ENCODE peak calls at places on chromosomes 6 and 20, in four cellular contexts. One of them, this sample, is unnamed.

GRCh38 chr20:63394069-63394468 is 32.9 kb upstream of the CHRNA4 start:
- DNase-seq in heart left ventricle: peak
- DNase-seq in thoracic aorta: no peak
- DNase-seq in AG04450: no peak
- DNase-seq in this sample: no peak

GRCh38 chr6:170182093-170182780 is 108.6 kb downstream of the DLL1 start:
- DNase-seq in AG04450: no peak
- DNase-seq in thoracic aorta: no peak
- DNase-seq in heart left ventricle: no peak
- DNase-seq in this sample: no peak

GRCh38 chr6:139146317-139146726 is 11.4 kb downstream of the HECA start:
- DNase-seq in heart left ventricle: no peak
- DNase-seq in thoracic aorta: no peak
- DNase-seq in AG04450: no peak
- DNase-seq in this sample: no peak

GRCh38 chr6:159935065-159935464 is 33.8 kb upstream of the IGF2R start:
- DNase-seq in heart left ventricle: no peak
- DNase-seq in thoracic aorta: no peak
- DNase-seq in AG04450: no peak
- DNase-seq in this sample: no peak

GRCh38 chr6:108435391-108435790 is 125.3 kb upstream of the FOXO3 start:
- DNase-seq in AG04450: no peak
- DNase-seq in thoracic aorta: no peak
- DNase-seq in heart left ventricle: no peak
- DNase-seq in this sample: no peak

GRCh38 chr6:150008588-150008987 is 16.7 kb downstream of the RAET1L start:
- DNase-seq in heart left ventricle: no peak
- DNase-seq in AG04450: no peak
- DNase-seq in thoracic aorta: no peak
- DNase-seq in this sample: no peak

GRCh38 chr6:9412951-9413559 is 977.7 kb upstream of the SLC35B3 start:
- DNase-seq in heart left ventricle: no peak
- DNase-seq in AG04450: no peak
- DNase-seq in thoracic aorta: no peak
- DNase-seq in this sample: no peak

GRCh38 chr6:40328376-40328987 is 258.7 kb downstream of the LRFN2 start:
- DNase-seq in thoracic aorta: no peak
- DNase-seq in heart left ventricle: no peak
- DNase-seq in AG04450: no peak
- DNase-seq in this sample: no peak

GRCh38 chr6:25931411-25931709 is 869 bp upstream of the SLC17A2 start:
- DNase-seq in thoracic aorta: no peak
- DNase-seq in heart left ventricle: no peak
- DNase-seq in AG04450: no peak
- DNase-seq in this sample: no peak

GRCh38 chr6:41269716-41270115 is 16.8 kb downstream of the TREM1 start:
- DNase-seq in heart left ventricle: no peak
- DNase-seq in AG04450: no peak
- DNase-seq in thoracic aorta: no peak
- DNase-seq in this sample: no peak

GRCh38 chr20:44074252-44075151 is 112.5 kb downstream of the JPH2 start:
- DNase-seq in AG04450: no peak
- DNase-seq in heart left ventricle: peak
- DNase-seq in thoracic aorta: no peak
- DNase-seq in this sample: no peak

DNA sequence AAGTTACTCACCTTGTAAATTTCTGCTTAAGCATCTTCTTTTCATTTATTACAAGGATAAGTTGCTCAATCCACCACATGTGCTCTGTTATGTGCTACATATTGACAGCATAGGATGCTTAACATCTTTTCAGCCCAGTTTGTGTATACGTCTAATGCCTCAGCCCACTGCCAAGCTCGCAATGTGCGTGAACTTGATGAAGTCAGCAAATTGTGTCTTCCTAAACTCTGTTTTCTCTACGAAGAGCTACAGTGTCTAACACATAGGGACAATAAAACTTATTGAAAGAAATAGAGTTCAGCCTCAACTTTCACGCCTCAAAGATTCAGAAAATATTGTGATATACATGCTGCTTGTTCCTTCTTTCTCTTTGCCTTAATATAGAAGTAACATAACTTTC is 500.0 kb downstream of the TFAP2B start:
- DNase-seq in AG04450: no peak
- DNase-seq in heart left ventricle: no peak
- DNase-seq in thoracic aorta: no peak
- DNase-seq in this sample: no peak
- H3K27ac ChIP-seq in AG04450: no peak
- H3K27ac ChIP-seq in heart left ventricle: no peak
- H3K27ac ChIP-seq in thoracic aorta: no peak
- H3K27ac ChIP-seq in this sample: no peak

GRCh38 chr6:7932625-7933024 is 22.0 kb upstream of the TXNDC5 start:
- DNase-seq in heart left ventricle: no peak
- DNase-seq in AG04450: no peak
- DNase-seq in thoracic aorta: no peak
- DNase-seq in this sample: no peak
- H3K27ac ChIP-seq in heart left ventricle: no peak
- H3K27ac ChIP-seq in AG04450: no peak
- H3K27ac ChIP-seq in thoracic aorta: no peak
- H3K27ac ChIP-seq in this sample: no peak

DNA sequence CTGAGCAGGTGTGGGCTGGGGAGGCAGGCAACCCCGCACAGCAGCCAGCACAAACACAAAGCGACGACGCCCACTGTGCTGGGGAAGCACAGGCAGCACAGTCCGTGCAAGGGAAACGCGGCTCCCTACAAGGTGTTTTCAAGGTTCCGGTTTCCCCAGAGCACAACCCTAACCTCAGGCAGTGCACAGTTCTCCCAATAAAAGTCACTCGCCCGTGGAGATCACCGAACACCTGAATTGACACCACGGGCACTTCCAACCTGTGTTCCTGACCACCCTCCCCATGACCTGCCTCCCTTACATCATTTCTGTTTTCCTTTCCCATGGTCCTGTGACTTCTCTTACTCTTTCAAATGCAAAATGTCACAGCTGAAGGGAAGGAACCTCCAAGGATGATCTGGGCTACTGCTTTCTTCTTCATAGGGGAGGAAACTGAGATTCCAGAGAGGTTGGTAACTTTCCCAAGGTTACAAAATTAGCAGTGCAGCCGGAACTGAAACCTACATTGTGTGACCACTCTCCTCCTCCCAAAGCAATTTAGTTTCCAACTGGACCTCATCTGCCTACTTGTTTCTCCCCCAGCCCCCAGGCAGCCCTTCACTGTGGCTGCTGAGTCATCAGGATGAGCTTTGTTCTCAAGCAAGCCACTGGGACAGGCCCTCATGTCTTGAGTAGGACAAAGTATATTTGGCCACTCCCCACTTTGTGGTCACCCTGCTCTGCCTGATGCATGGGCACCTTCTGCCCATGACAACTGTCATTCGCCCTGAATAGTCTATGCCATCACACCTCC is 125.3 kb downstream of the ATXN1 start:
- DNase-seq in thoracic aorta: no peak
- DNase-seq in AG04450: no peak
- DNase-seq in heart left ventricle: no peak
- DNase-seq in this sample: no peak
- H3K27ac ChIP-seq in thoracic aorta: no peak
- H3K27ac ChIP-seq in AG04450: no peak
- H3K27ac ChIP-seq in heart left ventricle: no peak
- H3K27ac ChIP-seq in this sample: peak

GRCh38 chr20:46305331-46305972 is 2.8 kb downstream of the CDH22 start:
- DNase-seq in AG04450: no peak
- DNase-seq in thoracic aorta: no peak
- DNase-seq in heart left ventricle: no peak
- DNase-seq in this sample: no peak
- H3K27ac ChIP-seq in AG04450: no peak
- H3K27ac ChIP-seq in thoracic aorta: no peak
- H3K27ac ChIP-seq in heart left ventricle: no peak
- H3K27ac ChIP-seq in this sample: no peak